ENCODE peak calls at places on chromosomes 6 and 20, in nine cellular contexts. One of them, this sample, is unnamed.
A peak's percentile ranks its signal among the peaks of the same experiment; 100 is the strongest.

GRCh38 chr6:115720900-115721299 is 339.8 kb downstream of the FRK start:
- DNase-seq in K562: no peak
- DNase-seq in A549: no peak
- DNase-seq in GM12878: no peak
- DNase-seq in transverse colon: no peak
- DNase-seq in sigmoid colon: no peak
- DNase-seq in upper lobe of left lung: no peak
- DNase-seq in ovary: no peak
- DNase-seq in HepG2: no peak
- DNase-seq in this sample: no peak

GRCh38 chr6:157272866-157273755 is 50.2 kb downstream of the TMEM242 start:
- DNase-seq in K562: peak; percentile 53
- DNase-seq in A549: peak; percentile 28
- DNase-seq in GM12878: no peak
- DNase-seq in transverse colon: no peak
- DNase-seq in sigmoid colon: no peak
- DNase-seq in upper lobe of left lung: no peak
- DNase-seq in ovary: no peak
- DNase-seq in HepG2: peak; percentile 48
- DNase-seq in this sample: no peak

GRCh38 chr6:132481189-132481588 is 31.7 kb downstream of the STX7 start:
- DNase-seq in K562: no peak
- DNase-seq in A549: no peak
- DNase-seq in GM12878: no peak
- DNase-seq in transverse colon: no peak
- DNase-seq in sigmoid colon: no peak
- DNase-seq in upper lobe of left lung: no peak
- DNase-seq in ovary: no peak
- DNase-seq in HepG2: no peak
- DNase-seq in this sample: no peak

GRCh38 chr6:148866657-148867268 is 119.9 kb downstream of the UST start:
- DNase-seq in K562: no peak
- DNase-seq in A549: no peak
- DNase-seq in GM12878: peak; percentile 68
- DNase-seq in transverse colon: no peak
- DNase-seq in sigmoid colon: no peak
- DNase-seq in upper lobe of left lung: no peak
- DNase-seq in ovary: no peak
- DNase-seq in HepG2: no peak
- DNase-seq in this sample: no peak

GRCh38 chr6:138349891-138350290 is 27.8 kb upstream of the SMIM28 start:
- DNase-seq in K562: no peak
- DNase-seq in A549: no peak
- DNase-seq in GM12878: no peak
- DNase-seq in transverse colon: no peak
- DNase-seq in sigmoid colon: no peak
- DNase-seq in upper lobe of left lung: no peak
- DNase-seq in ovary: no peak
- DNase-seq in HepG2: no peak
- DNase-seq in this sample: no peak

GRCh38 chr6:137697267-137697938 is 169.7 kb upstream of the TNFAIP3 start:
- DNase-seq in K562: no peak
- DNase-seq in A549: no peak
- DNase-seq in GM12878: no peak
- DNase-seq in transverse colon: peak; percentile 22
- DNase-seq in sigmoid colon: no peak
- DNase-seq in upper lobe of left lung: no peak
- DNase-seq in ovary: no peak
- DNase-seq in HepG2: peak; percentile 94
- DNase-seq in this sample: no peak

GRCh38 chr6:3205913-3206312 is 21.5 kb downstream of the TUBB2B start:
- DNase-seq in K562: no peak
- DNase-seq in A549: no peak
- DNase-seq in GM12878: no peak
- DNase-seq in transverse colon: no peak
- DNase-seq in sigmoid colon: no peak
- DNase-seq in upper lobe of left lung: no peak
- DNase-seq in ovary: no peak
- DNase-seq in HepG2: no peak
- DNase-seq in this sample: no peak

GRCh38 chr6:1086446-1086845 is 225.5 kb upstream of the FOXQ1 start:
- DNase-seq in K562: no peak
- DNase-seq in A549: no peak
- DNase-seq in GM12878: no peak
- DNase-seq in transverse colon: no peak
- DNase-seq in sigmoid colon: no peak
- DNase-seq in upper lobe of left lung: no peak
- DNase-seq in ovary: no peak
- DNase-seq in HepG2: no peak
- DNase-seq in this sample: no peak

GRCh38 chr20:56630506-56631317 is 1.6 kb downstream of the TFAP2C start:
- DNase-seq in K562: no peak
- DNase-seq in A549: no peak
- DNase-seq in GM12878: no peak
- DNase-seq in transverse colon: no peak
- DNase-seq in sigmoid colon: no peak
- DNase-seq in upper lobe of left lung: peak; percentile 82
- DNase-seq in ovary: no peak
- DNase-seq in HepG2: no peak
- DNase-seq in this sample: no peak

GRCh38 chr20:15817351-15817750 is 755.9 kb downstream of the KIF16B start:
- DNase-seq in K562: no peak
- DNase-seq in A549: no peak
- DNase-seq in GM12878: no peak
- DNase-seq in transverse colon: no peak
- DNase-seq in sigmoid colon: no peak
- DNase-seq in upper lobe of left lung: no peak
- DNase-seq in ovary: no peak
- DNase-seq in HepG2: no peak
- DNase-seq in this sample: no peak

GRCh38 chr20:41452226-41452625 is 85.6 kb upstream of the EMILIN3 start:
- DNase-seq in K562: no peak
- DNase-seq in A549: no peak
- DNase-seq in GM12878: no peak
- DNase-seq in transverse colon: no peak
- DNase-seq in sigmoid colon: no peak
- DNase-seq in upper lobe of left lung: no peak
- DNase-seq in ovary: no peak
- DNase-seq in HepG2: no peak
- DNase-seq in this sample: no peak

GRCh38 chr20:56273491-56273890 is 25.0 kb downstream of the MC3R start:
- DNase-seq in K562: no peak
- DNase-seq in A549: no peak
- DNase-seq in GM12878: no peak
- DNase-seq in transverse colon: no peak
- DNase-seq in sigmoid colon: no peak
- DNase-seq in upper lobe of left lung: no peak
- DNase-seq in ovary: no peak
- DNase-seq in HepG2: no peak
- DNase-seq in this sample: no peak

GRCh38 chr20:52191436-52192295 is at the start of gene ZFP64:
- DNase-seq in K562: peak; percentile 72
- DNase-seq in A549: peak; percentile 81
- DNase-seq in GM12878: no peak
- DNase-seq in transverse colon: peak; percentile 79
- DNase-seq in sigmoid colon: peak; percentile 81
- DNase-seq in upper lobe of left lung: peak; percentile 95
- DNase-seq in ovary: peak; percentile 74
- DNase-seq in HepG2: peak; percentile 83
- DNase-seq in this sample: peak; percentile 76

GRCh38 chr20:52191132-52191435 is 495 bp downstream of the ZFP64 start:
- DNase-seq in K562: no peak
- DNase-seq in A549: peak; percentile 28
- DNase-seq in GM12878: no peak
- DNase-seq in transverse colon: no peak
- DNase-seq in sigmoid colon: no peak
- DNase-seq in upper lobe of left lung: no peak
- DNase-seq in ovary: no peak
- DNase-seq in HepG2: no peak
- DNase-seq in this sample: no peak

GRCh38 chr20:52193886-52194545 is 2.4 kb upstream of the ZFP64 start:
- DNase-seq in K562: no peak
- DNase-seq in A549: no peak
- DNase-seq in GM12878: no peak
- DNase-seq in transverse colon: peak; percentile 56
- DNase-seq in sigmoid colon: no peak
- DNase-seq in upper lobe of left lung: no peak
- DNase-seq in ovary: no peak
- DNase-seq in HepG2: no peak
- DNase-seq in this sample: no peak

GRCh38 chr20:52192296-52193007 is 873 bp upstream of the ZFP64 start:
- DNase-seq in K562: peak; percentile 58
- DNase-seq in A549: peak; percentile 75
- DNase-seq in GM12878: peak; percentile 35
- DNase-seq in transverse colon: no peak
- DNase-seq in sigmoid colon: no peak
- DNase-seq in upper lobe of left lung: no peak
- DNase-seq in ovary: no peak
- DNase-seq in HepG2: peak; percentile 83
- DNase-seq in this sample: no peak

DNA sequence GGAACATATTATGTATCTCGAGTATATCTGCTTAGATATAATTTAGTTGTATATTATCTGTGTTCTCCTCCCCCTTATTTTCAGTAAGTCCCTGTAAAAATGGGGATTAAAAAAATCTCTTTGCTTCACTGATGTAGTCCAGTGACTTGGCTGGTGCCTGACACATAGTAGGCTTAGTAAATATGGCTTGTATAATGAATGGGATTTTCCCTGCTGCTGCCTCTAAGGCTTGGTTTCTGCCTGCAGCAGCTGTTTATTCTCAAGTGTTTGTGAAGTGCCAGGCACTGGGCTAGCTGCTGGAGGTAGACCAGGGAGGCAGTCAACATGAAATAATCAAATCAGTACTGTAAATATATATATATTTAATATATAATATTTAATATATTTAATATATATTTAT is 1.6 kb upstream of the ZFP64 start:
- DNase-seq in K562: no peak
- DNase-seq in A549: no peak
- DNase-seq in GM12878: no peak
- DNase-seq in transverse colon: no peak
- DNase-seq in sigmoid colon: no peak
- DNase-seq in upper lobe of left lung: no peak
- DNase-seq in ovary: no peak
- DNase-seq in HepG2: no peak
- DNase-seq in this sample: no peak
- TF ChIP-seq EP300 in K562: no peak
- TF ChIP-seq EP300 in A549: no peak
- TF ChIP-seq EP300 in GM12878: no peak
- TF ChIP-seq EP300 in transverse colon: no peak
- TF ChIP-seq EP300 in sigmoid colon: no peak
- TF ChIP-seq EP300 in upper lobe of left lung: no peak
- TF ChIP-seq EP300 in ovary: no peak
- TF ChIP-seq EP300 in HepG2: no peak
- TF ChIP-seq EP300 in this sample: no peak

GRCh38 chr6:75431379-75431778 is 62.2 kb downstream of the FILIP1 start:
- DNase-seq in K562: no peak
- DNase-seq in A549: no peak
- DNase-seq in GM12878: no peak
- DNase-seq in transverse colon: no peak
- DNase-seq in sigmoid colon: no peak
- DNase-seq in upper lobe of left lung: no peak
- DNase-seq in ovary: no peak
- DNase-seq in HepG2: no peak
- DNase-seq in this sample: no peak
- TF ChIP-seq EP300 in K562: no peak
- TF ChIP-seq EP300 in A549: no peak
- TF ChIP-seq EP300 in GM12878: no peak
- TF ChIP-seq EP300 in transverse colon: no peak
- TF ChIP-seq EP300 in sigmoid colon: no peak
- TF ChIP-seq EP300 in upper lobe of left lung: no peak
- TF ChIP-seq EP300 in ovary: no peak
- TF ChIP-seq EP300 in HepG2: no peak
- TF ChIP-seq EP300 in this sample: no peak

GRCh38 chr20:31670371-31671228 is 32.9 kb downstream of the COX4I2 start:
- DNase-seq in K562: no peak
- DNase-seq in A549: no peak
- DNase-seq in GM12878: no peak
- DNase-seq in transverse colon: peak; percentile 69
- DNase-seq in sigmoid colon: peak; percentile 87
- DNase-seq in upper lobe of left lung: no peak
- DNase-seq in ovary: no peak
- DNase-seq in HepG2: no peak
- DNase-seq in this sample: peak; percentile 86
- TF ChIP-seq EP300 in K562: peak; percentile 74
- TF ChIP-seq EP300 in A549: no peak
- TF ChIP-seq EP300 in GM12878: no peak
- TF ChIP-seq EP300 in transverse colon: no peak
- TF ChIP-seq EP300 in sigmoid colon: no peak
- TF ChIP-seq EP300 in upper lobe of left lung: peak; percentile 82
- TF ChIP-seq EP300 in ovary: no peak
- TF ChIP-seq EP300 in HepG2: no peak
- TF ChIP-seq EP300 in this sample: no peak

GRCh38 chr6:122071950-122072647 is 327.4 kb upstream of the HSF2 start:
- DNase-seq in K562: no peak
- DNase-seq in A549: no peak
- DNase-seq in GM12878: no peak
- DNase-seq in transverse colon: no peak
- DNase-seq in sigmoid colon: no peak
- DNase-seq in upper lobe of left lung: no peak
- DNase-seq in ovary: no peak
- DNase-seq in HepG2: no peak
- DNase-seq in this sample: no peak

GRCh38 chr6:122075084-122075760 is 324.2 kb upstream of the HSF2 start:
- DNase-seq in K562: no peak
- DNase-seq in A549: no peak
- DNase-seq in GM12878: no peak
- DNase-seq in transverse colon: no peak
- DNase-seq in sigmoid colon: no peak
- DNase-seq in upper lobe of left lung: no peak
- DNase-seq in ovary: no peak
- DNase-seq in HepG2: no peak
- DNase-seq in this sample: no peak

GRCh38 chr6:122068291-122068769 is 331.1 kb upstream of the HSF2 start:
- DNase-seq in K562: no peak
- DNase-seq in A549: no peak
- DNase-seq in GM12878: no peak
- DNase-seq in transverse colon: no peak
- DNase-seq in sigmoid colon: no peak
- DNase-seq in upper lobe of left lung: no peak
- DNase-seq in ovary: no peak
- DNase-seq in HepG2: no peak
- DNase-seq in this sample: no peak

GRCh38 chr6:122066200-122066599 is 333.3 kb upstream of the HSF2 start:
- DNase-seq in K562: no peak
- DNase-seq in A549: no peak
- DNase-seq in GM12878: no peak
- DNase-seq in transverse colon: no peak
- DNase-seq in sigmoid colon: no peak
- DNase-seq in upper lobe of left lung: no peak
- DNase-seq in ovary: no peak
- DNase-seq in HepG2: no peak
- DNase-seq in this sample: no peak

DNA sequence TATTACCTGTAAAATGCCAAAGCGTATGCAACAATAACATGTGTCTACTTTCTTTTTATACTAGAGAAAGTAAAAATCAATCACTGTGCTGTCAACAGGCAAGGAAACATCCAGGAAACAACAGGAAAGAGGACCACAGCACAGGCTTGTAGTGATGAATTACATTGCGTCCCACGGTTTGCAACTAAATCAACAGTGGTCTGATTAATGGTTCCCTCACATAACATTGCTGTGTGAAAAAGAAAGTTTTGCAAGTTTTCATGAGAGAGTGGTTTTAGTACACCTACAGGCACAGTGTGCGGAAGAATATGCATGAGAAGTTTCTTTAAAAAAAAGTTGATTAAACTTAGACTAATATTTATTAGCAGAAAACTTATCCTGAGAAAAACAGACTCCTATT is 329.5 kb upstream of the HSF2 start:
- DNase-seq in K562: no peak
- DNase-seq in A549: no peak
- DNase-seq in GM12878: no peak
- DNase-seq in transverse colon: no peak
- DNase-seq in sigmoid colon: no peak
- DNase-seq in upper lobe of left lung: no peak
- DNase-seq in ovary: no peak
- DNase-seq in HepG2: no peak
- DNase-seq in this sample: no peak
- TF ChIP-seq EP300 in K562: no peak
- TF ChIP-seq EP300 in A549: no peak
- TF ChIP-seq EP300 in GM12878: no peak
- TF ChIP-seq EP300 in transverse colon: no peak
- TF ChIP-seq EP300 in sigmoid colon: no peak
- TF ChIP-seq EP300 in upper lobe of left lung: no peak
- TF ChIP-seq EP300 in ovary: no peak
- TF ChIP-seq EP300 in HepG2: no peak
- TF ChIP-seq EP300 in this sample: no peak

This sample was measured in stomach.